ENCODE peak calls at places on chromosomes 4 and X, in ten cellular contexts. B, D, K, Y, C, Q, U, F, E and S are unnamed samples. For H3K4me1, the result is how much of the 10 kb centered on the place peaks cover.

GRCh38 chrX:11269996-11270395 is 23.2 kb upstream of the AMELX start:
- DNase-seq in D (no peak), B (no peak), E (no peak), Q (no peak), U (no peak), C (no peak), K (no peak), Y (peak), F (no peak), S (no peak)

GRCh38 chr4:30950737-30951136 is 230.6 kb downstream of the PCDH7 start:
- DNase-seq in F (peak), E (peak), D (no peak), C (peak), Y (no peak), U (no peak), Q (no peak), B (no peak), K (no peak), S (peak)

GRCh38 chrX:8405631-8406030 is 59.0 kb upstream of the VCX3B start:
- DNase-seq in B (no peak), Q (no peak), E (peak), U (no peak), Y (no peak), D (no peak), F (no peak), K (no peak), C (no peak), S (no peak)

GRCh38 chr4:127669691-127670090 is 36.9 kb downstream of the INTU start:
- DNase-seq in Y (no peak), C (no peak), D (no peak), Q (no peak), B (no peak), F (no peak), K (no peak), U (no peak), E (peak), S (no peak)

GRCh38 chr4:150135134-150135773 is 57.0 kb downstream of the DCLK2 start:
- DNase-seq in F (no peak), D (peak), K (peak), E (no peak), U (no peak), C (no peak), B (no peak), Y (no peak), Q (no peak), S (no peak)

GRCh38 chrX:80022363-80023031 is 7.9 kb downstream of the TBX22 start:
- DNase-seq in E (no peak), Y (peak), C (no peak), Q (no peak), K (no peak), B (no peak), F (no peak), D (no peak), U (peak), S (no peak)

GRCh38 chr4:125440814-125441213 is 126.1 kb downstream of the FAT4 start:
- DNase-seq in Q (no peak), Y (no peak), D (no peak), U (no peak), B (no peak), C (no peak), F (no peak), E (no peak), K (no peak), S (no peak)

GRCh38 chr4:17469931-17470674 is 41.8 kb downstream of the QDPR start:
- DNase-seq in C (peak), U (no peak), E (no peak), K (peak), D (no peak), F (no peak), B (no peak), Y (no peak), Q (no peak), S (no peak)

GRCh38 chrX:53433651-53434639 is at the start of gene HSD17B10:
- DNase-seq in U (peak), C (peak), Y (peak), F (peak), D (peak), B (peak), Q (peak), E (peak), K (peak), S (peak)

GRCh38 chr4:152036626-152037025 is 275.8 kb upstream of the GATB start:
- DNase-seq in B (no peak), K (peak), Y (no peak), D (peak), U (no peak), F (no peak), E (no peak), Q (no peak), C (no peak), S (no peak)

GRCh38 chr4:149409186-149410056 is 406.2 kb downstream of the IQCM start:
- DNase-seq in F (peak), U (no peak), D (peak), E (peak), C (peak), B (no peak), Y (no peak), Q (no peak), K (peak), S (no peak)

GRCh38 chrX:46803140-46803539 is 33.7 kb upstream of the RP2 start:
- DNase-seq in B (no peak), D (peak), U (peak), Y (no peak), Q (peak), E (peak), F (no peak), C (no peak), K (no peak), S (no peak)

GRCh38 chr4:153211986-153212720 is 7.9 kb downstream of the TRIM2 start:
- DNase-seq in F (no peak), B (no peak), U (no peak), D (peak), C (peak), Y (no peak), E (no peak), Q (no peak), K (peak), S (no peak)

GRCh38 chr4:142126890-142127497 is 490.6 kb downstream of the IL15 start:
- DNase-seq in Y (peak), E (peak), C (peak), F (peak), D (peak), B (peak), Q (peak), U (peak), K (peak), S (peak)

GRCh38 chrX:9644335-9644734 is 121.3 kb downstream of the GPR143 start:
- DNase-seq in U (no peak), E (no peak), F (no peak), K (no peak), Y (no peak), Q (no peak), D (no peak), B (no peak), C (no peak), S (no peak)

GRCh38 chr4:111943796-111944203 is 201.5 kb upstream of the FAM241A start:
- DNase-seq in Y (peak), F (peak), K (no peak), Q (peak), C (peak), E (peak), U (peak), D (peak), B (peak), S (peak)

GRCh38 chrX:27186671-27187070 is 276.5 kb downstream of the PPP4R3C start:
- DNase-seq in B (peak), F (peak), K (peak), E (peak), D (peak), Q (peak), U (peak), C (peak), Y (peak), S (no peak)

GRCh38 chr4:71254451-71255012 is 84.3 kb upstream of the SLC4A4 start:
- DNase-seq in K (no peak), B (no peak), D (peak), C (no peak), U (no peak), E (peak), Y (no peak), F (no peak), Q (no peak), S (no peak)

GRCh38 chr4:143188325-143189088 is 3.8 kb downstream of the USP38 start:
- DNase-seq in B (peak), E (peak), D (peak), Q (no peak), Y (no peak), C (peak), K (no peak), F (no peak), U (no peak), S (no peak)

GRCh38 chr4:112854420-112854819 is 195.0 kb upstream of the ANK2 start:
- DNase-seq in E (no peak), F (no peak), K (no peak), U (peak), Q (no peak), B (no peak), C (no peak), Y (peak), D (no peak), S (no peak)

GRCh38 chr4:183098080-183098722 is 856 bp upstream of the WWC2 start:
- DNase-seq in U (no peak), C (no peak), E (peak), K (peak), F (no peak), Y (no peak), Q (peak), D (peak), B (peak), S (peak)

GRCh38 chr4:68369474-68369805 is 19.6 kb upstream of the YTHDC1 start:
- DNase-seq in Y (peak), U (no peak), B (no peak), C (peak), D (no peak), Q (no peak), K (no peak), F (peak), E (peak), S (no peak)

GRCh38 chr4:4770610-4771009 is 88.9 kb upstream of the MSX1 start:
- DNase-seq in D (no peak), F (no peak), Y (no peak), K (no peak), C (no peak), B (no peak), E (no peak), Q (no peak), U (no peak), S (no peak)

GRCh38 chr4:14636563-14636962 is 365.7 kb upstream of the CPEB2 start:
- DNase-seq in C (no peak), F (no peak), K (no peak), B (no peak), E (no peak), D (no peak), Q (no peak), Y (no peak), U (no peak), S (no peak)

GRCh38 chrX:128816919-128817318 is 706.4 kb downstream of the SMARCA1 start:
- DNase-seq in U (peak), D (no peak), Q (peak), B (no peak), C (no peak), F (no peak), E (peak), K (no peak), Y (peak), S (no peak)

GRCh38 chr4:135418353-135418752 is 1216.8 kb upstream of the PABPC4L start:
- DNase-seq in C (no peak), Q (peak), U (peak), K (peak), Y (peak), E (peak), B (no peak), F (peak), D (no peak), S (no peak)

GRCh38 chr4:121742794-121743193 is 22.2 kb downstream of the SMIM43 start:
- DNase-seq in Y (no peak), F (no peak), D (no peak), Q (no peak), B (no peak), K (no peak), U (no peak), C (no peak), E (no peak), S (no peak)

GRCh38 chrX:19743386-19743785 is 144.0 kb downstream of the SH3KBP1 start:
- DNase-seq in Q (no peak), D (no peak), K (no peak), U (no peak), F (no peak), B (no peak), Y (no peak), C (no peak), E (no peak), S (no peak)

GRCh38 chrX:38654302-38654701 is 93.0 kb downstream of the TSPAN7 start:
- DNase-seq in D (peak), F (peak), B (peak), U (no peak), Y (peak), E (peak), Q (peak), C (peak), K (peak), S (no peak)

GRCh38 chr4:173415092-173415491 is 16.2 kb upstream of the SCRG1 start:
- DNase-seq in U (no peak), B (no peak), E (peak), Y (no peak), K (no peak), D (no peak), C (peak), Q (no peak), F (no peak), S (no peak)

GRCh38 chrX:25013593-25014365 is 2.0 kb downstream of the ARX start:
- DNase-seq in D (no peak), U (peak), C (no peak), K (no peak), Q (no peak), E (no peak), Y (no peak), F (no peak), B (no peak), S (no peak)

GRCh38 chr4:87420431-87420830 is 1.9 kb upstream of the NUDT9 start:
- DNase-seq in F (no peak), E (no peak), B (no peak), U (no peak), Q (no peak), Y (no peak), C (no peak), K (no peak), D (no peak), S (no peak)

GRCh38 chr4:8052160-8052691 is 106.4 kb downstream of the ABLIM2 start:
- DNase-seq in K (no peak), C (no peak), Y (no peak), Q (no peak), E (no peak), U (peak), F (no peak), B (no peak), D (no peak), S (no peak)

GRCh38 chr4:8050555-8051206 is 107.9 kb downstream of the ABLIM2 start:
- DNase-seq in Y (peak), E (no peak), U (peak), D (peak), F (no peak), K (peak), B (no peak), C (no peak), Q (peak), S (peak)

GRCh38 chr4:8048856-8049686 is 109.4 kb upstream of the AFAP1 start:
- DNase-seq in E (no peak), Q (no peak), U (peak), C (no peak), Y (peak), K (no peak), F (no peak), D (no peak), B (no peak), S (no peak)

GRCh38 chr4:8051644-8052043 is 107.0 kb downstream of the ABLIM2 start:
- DNase-seq in U (peak), Y (no peak), Q (no peak), C (no peak), F (no peak), D (no peak), B (no peak), E (no peak), K (no peak), S (no peak)

GRCh38 chr4:8050180-8050554 is 108.4 kb downstream of the ABLIM2 start:
- DNase-seq in Y (no peak), E (no peak), Q (no peak), D (no peak), C (no peak), F (no peak), U (no peak), K (no peak), B (no peak), S (no peak)
- H3K9ac ChIP-seq in Y (no peak), E (no peak), Q (peak), D (no peak), C (no peak), F (no peak), U (no peak), K (no peak), B (no peak), S (no peak)

GRCh38 chr4:34158883-34159282 is 2085.4 kb downstream of the ARAP2 start:
- DNase-seq in Y (no peak), U (no peak), F (no peak), K (peak), E (peak), D (no peak), C (peak), Q (no peak), B (no peak), S (no peak)
- H3K4me1 ChIP-seq in Y (under half), U (under half), F (under half), K (under half), E (under half), D (under half), C (under half), Q (under half), B (under half), S (under half)

GRCh38 chr4:76950052-76950845 is 697 bp downstream of the SEPTIN11 start:
- DNase-seq in F (no peak), Y (peak), Q (peak), C (peak), U (peak), B (peak), K (no peak), D (peak), E (peak), S (peak)

GRCh38 chr4:76950846-76951321 is 1.3 kb downstream of the SEPTIN11 start:
- DNase-seq in B (peak), Q (no peak), Y (peak), K (peak), D (peak), C (peak), F (no peak), U (no peak), E (peak), S (peak)

GRCh38 chr4:76949293-76950051 is at the start of gene SEPTIN11:
- DNase-seq in K (peak), D (peak), Y (peak), C (peak), Q (peak), E (peak), U (peak), B (peak), F (peak), S (peak)

GRCh38 chr4:76948441-76949292 is 885 bp upstream of the SEPTIN11 start:
- DNase-seq in C (peak), Q (peak), B (peak), F (peak), K (peak), D (peak), U (peak), Y (peak), E (peak), S (peak)

GRCh38 chr4:76947369-76947768 is 2.2 kb upstream of the SEPTIN11 start:
- DNase-seq in Q (no peak), E (no peak), F (no peak), C (no peak), K (no peak), D (no peak), B (no peak), U (peak), Y (peak), S (no peak)
- H3K4me3 ChIP-seq in Q (no peak), E (no peak), F (no peak), C (no peak), K (peak), D (peak), B (no peak), U (no peak), Y (no peak), S (no peak)

GRCh38 chrX:154541589-154541895 is 5.1 kb downstream of the G6PD start:
- DNase-seq in F (no peak), E (no peak), Y (no peak), K (peak), U (no peak), C (no peak), D (no peak), B (no peak), Q (no peak), S (no peak)

GRCh38 chrX:154541896-154542722 is 4.5 kb downstream of the G6PD start:
- DNase-seq in B (peak), F (peak), D (peak), K (peak), Q (peak), Y (peak), C (peak), U (no peak), E (peak), S (peak)

GRCh38 chrX:154539077-154539476 is 7.6 kb downstream of the G6PD start:
- DNase-seq in D (no peak), K (no peak), U (no peak), B (no peak), C (no peak), Q (no peak), F (no peak), Y (no peak), E (no peak), S (no peak)

GRCh38 chrX:154542723-154543424 is 3.8 kb downstream of the G6PD start:
- DNase-seq in Y (no peak), Q (peak), K (no peak), F (no peak), U (no peak), E (no peak), D (no peak), B (no peak), C (no peak), S (no peak)

DNA sequence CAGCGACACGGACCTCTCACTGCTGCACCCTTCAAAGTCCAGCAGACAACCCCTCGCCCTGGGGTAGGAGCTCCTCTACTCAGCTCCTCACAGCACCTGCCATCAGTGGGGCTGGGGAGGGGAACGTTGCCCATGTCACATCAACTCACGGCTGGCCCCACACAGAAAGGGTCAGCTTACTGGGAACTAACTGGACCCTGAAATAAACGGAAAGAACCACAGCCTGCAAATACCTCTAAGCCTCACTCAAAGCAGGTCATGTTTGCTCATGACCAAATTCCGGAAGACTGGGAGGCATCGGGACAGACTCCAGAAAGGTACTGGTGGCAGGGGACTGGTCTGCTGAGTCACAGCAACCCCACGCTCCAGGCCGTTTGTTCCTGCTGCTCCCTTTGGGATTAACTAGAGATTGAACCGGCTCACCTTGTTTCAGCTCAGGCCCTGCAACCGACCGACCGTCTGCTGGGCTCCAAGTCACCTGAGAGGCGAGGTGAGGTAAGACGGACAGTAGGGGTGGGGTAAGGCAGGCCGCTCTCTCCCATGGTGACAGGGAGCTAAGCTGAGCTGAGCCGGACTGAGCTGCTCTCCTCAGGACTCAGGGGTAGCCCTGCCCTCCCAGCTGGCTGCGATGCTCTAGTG is 5.6 kb downstream of the G6PD start:
- DNase-seq in E (peak), Y (no peak), K (no peak), F (no peak), Q (peak), B (no peak), C (peak), D (no peak), U (no peak), S (no peak)
- H3K9ac ChIP-seq in E (peak), Y (no peak), K (no peak), F (peak), Q (peak), B (peak), C (peak), D (peak), U (no peak), S (no peak)

DNA sequence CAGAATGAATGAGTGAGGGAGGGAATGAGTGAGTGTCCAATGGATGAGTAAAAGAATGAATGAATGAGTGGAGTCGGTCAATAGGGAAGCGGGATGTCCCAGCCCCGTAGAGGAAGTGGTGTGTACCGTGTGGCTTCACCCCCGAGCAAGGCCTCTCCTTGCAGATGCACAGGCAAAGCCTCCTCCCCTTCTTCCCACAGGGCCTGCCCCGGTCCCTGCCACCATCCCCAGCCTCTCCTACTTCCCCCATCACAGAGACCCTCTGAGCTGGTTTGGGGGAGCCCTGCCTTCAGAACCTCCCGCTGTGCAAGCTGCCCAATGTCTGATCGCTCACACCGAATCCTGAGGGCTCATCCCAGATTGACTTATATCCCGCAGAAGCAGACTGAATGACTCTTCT is 13.6 kb downstream of the HTRA3 start:
- DNase-seq in E (no peak), C (no peak), K (no peak), Q (no peak), D (no peak), U (no peak), F (no peak), B (no peak), Y (no peak), S (no peak)
- H3K4me1 ChIP-seq in E (under half), C (under half), K (under half), Q (under half), D (under half), U (under half), F (under half), B (under half), Y (under half), S (under half)